ENCODE peak calls at places on chromosomes 12 and 14, in six cellular contexts. R is GM12891, J is HCT116, L is upper lobe of left lung, D is GM23338, C is GM12892. B is an unnamed sample.

GRCh38 chr12:132046561-132046960 is 96.8 kb downstream of the EP400 start:
- DNase-seq in R (no peak), J (no peak), L (no peak), D (no peak), C (no peak), B (peak; percentile 45)

GRCh38 chr14:96177766-96178377 is 26.8 kb upstream of the BDKRB2 start:
- DNase-seq in R (no peak), J (no peak), L (no peak), D (no peak), C (no peak), B (peak; percentile 54)

GRCh38 chr12:115261691-115262398 is 577.9 kb upstream of the TBX3 start:
- DNase-seq in R (no peak), J (no peak), L (no peak), D (no peak), C (no peak), B (no peak)

GRCh38 chr12:68559984-68560822 is 50.5 kb upstream of the RAP1B start:
- DNase-seq in R (no peak), J (no peak), L (peak; percentile 58), D (peak; percentile 13), C (no peak), B (no peak)

GRCh38 chr12:57479376-57480115 is at the start of gene ARHGAP9:
- DNase-seq in R (no peak), J (no peak), L (peak; percentile 64), D (no peak), C (no peak), B (peak; percentile 83)

GRCh38 chr12:52080403-52081201 is 1.1 kb downstream of the SMIM41 start:
- DNase-seq in R (no peak), J (no peak), L (no peak), D (no peak), C (no peak), B (no peak)

GRCh38 chr14:70907172-70907995 is at the start of gene PCNX1:
- DNase-seq in R (peak; percentile 88), J (peak; percentile 46), L (peak; percentile 95), D (peak; percentile 95), C (peak; percentile 82), B (peak; percentile 98)

GRCh38 chr12:101939856-101940265 is 62.5 kb downstream of the DRAM1 start:
- DNase-seq in R (no peak), J (peak; percentile 51), L (peak; percentile 53), D (peak; percentile 90), C (no peak), B (no peak)

GRCh38 chr14:30710870-30711269 is 88.8 kb downstream of the SCFD1 start:
- DNase-seq in R (no peak), J (no peak), L (no peak), D (no peak), C (no peak), B (no peak)

GRCh38 chr12:112321277-112321676 is 61.0 kb downstream of the HECTD4 start:
- DNase-seq in R (no peak), J (no peak), L (no peak), D (peak; percentile 33), C (no peak), B (no peak)

GRCh38 chr14:31229638-31230229 is 22.1 kb upstream of the HECTD1 start:
- DNase-seq in R (no peak), J (peak; percentile 92), L (peak; percentile 92), D (peak; percentile 51), C (no peak), B (no peak)

GRCh38 chr12:103839103-103839502 is 1.9 kb downstream of the NT5DC3 start:
- DNase-seq in R (no peak), J (no peak), L (no peak), D (no peak), C (no peak), B (no peak)

GRCh38 chr14:90616881-90617280 is 199.3 kb downstream of the TTC7B start:
- DNase-seq in R (no peak), J (no peak), L (no peak), D (no peak), C (no peak), B (no peak)
- TF ChIP-seq POLR2AphosphoS5 in R (no peak), J (no peak), L (no peak), D (no peak), C (no peak), B (no peak)

GRCh38 chr12:79366374-79366773 is 324.4 kb downstream of the PAWR start:
- DNase-seq in R (no peak), J (no peak), L (no peak), D (no peak), C (no peak), B (no peak)

GRCh38 chr12:79370021-79370420 is 320.7 kb downstream of the PAWR start:
- DNase-seq in R (no peak), J (no peak), L (no peak), D (no peak), C (no peak), B (no peak)

GRCh38 chr12:79371226-79371625 is 319.5 kb downstream of the PAWR start:
- DNase-seq in R (no peak), J (no peak), L (no peak), D (no peak), C (no peak), B (no peak)

GRCh38 chr12:79364197-79364596 is 326.6 kb downstream of the PAWR start:
- DNase-seq in R (no peak), J (no peak), L (no peak), D (no peak), C (no peak), B (no peak)

DNA sequence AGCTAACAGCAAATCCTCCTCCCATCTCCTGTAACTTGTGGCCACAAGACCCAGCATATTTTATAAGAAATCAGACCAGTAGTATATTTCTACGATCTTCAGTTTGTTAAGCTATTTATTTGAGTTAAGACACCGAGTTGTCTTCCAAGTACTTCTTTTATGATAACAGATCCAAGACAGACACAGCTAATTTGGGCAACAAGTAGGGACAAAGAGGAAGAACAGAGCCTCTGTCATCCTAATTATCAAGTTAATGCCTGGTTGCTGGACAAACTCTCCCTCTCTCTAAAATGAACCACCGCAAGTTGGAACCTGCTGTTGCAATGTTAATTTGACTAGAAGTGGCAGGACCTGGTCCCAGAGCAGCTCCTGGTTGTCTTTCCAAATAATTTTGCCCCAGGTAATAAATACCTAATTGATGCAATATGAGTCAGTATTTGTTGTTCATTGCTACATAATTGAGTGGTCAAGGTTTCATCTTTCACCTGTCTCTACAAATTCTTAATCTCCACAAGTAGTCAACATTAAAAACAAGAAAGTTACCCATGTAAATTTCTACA is 323.7 kb downstream of the PAWR start:
- DNase-seq in R (no peak), J (no peak), L (no peak), D (no peak), C (no peak), B (no peak)
- TF ChIP-seq POLR2AphosphoS5 in R (no peak), J (no peak), L (no peak), D (no peak), C (no peak), B (no peak)

GRCh38 chr12:122076743-122077495 is 1.6 kb upstream of the MLXIP start:
- DNase-seq in R (no peak), J (no peak), L (no peak), D (no peak), C (no peak), B (peak; percentile 79)

GRCh38 chr12:122080149-122081107 is 1.9 kb downstream of the MLXIP start:
- DNase-seq in R (no peak), J (no peak), L (peak; percentile 86), D (peak; percentile 63), C (no peak), B (peak; percentile 81)

GRCh38 chr12:122079532-122080081 is 1.1 kb downstream of the MLXIP start:
- DNase-seq in R (no peak), J (no peak), L (peak; percentile 39), D (no peak), C (no peak), B (no peak)

GRCh38 chr12:122079038-122079531 is 529 bp downstream of the MLXIP start:
- DNase-seq in R (no peak), J (no peak), L (peak; percentile 51), D (peak; percentile 62), C (no peak), B (peak; percentile 89)

DNA sequence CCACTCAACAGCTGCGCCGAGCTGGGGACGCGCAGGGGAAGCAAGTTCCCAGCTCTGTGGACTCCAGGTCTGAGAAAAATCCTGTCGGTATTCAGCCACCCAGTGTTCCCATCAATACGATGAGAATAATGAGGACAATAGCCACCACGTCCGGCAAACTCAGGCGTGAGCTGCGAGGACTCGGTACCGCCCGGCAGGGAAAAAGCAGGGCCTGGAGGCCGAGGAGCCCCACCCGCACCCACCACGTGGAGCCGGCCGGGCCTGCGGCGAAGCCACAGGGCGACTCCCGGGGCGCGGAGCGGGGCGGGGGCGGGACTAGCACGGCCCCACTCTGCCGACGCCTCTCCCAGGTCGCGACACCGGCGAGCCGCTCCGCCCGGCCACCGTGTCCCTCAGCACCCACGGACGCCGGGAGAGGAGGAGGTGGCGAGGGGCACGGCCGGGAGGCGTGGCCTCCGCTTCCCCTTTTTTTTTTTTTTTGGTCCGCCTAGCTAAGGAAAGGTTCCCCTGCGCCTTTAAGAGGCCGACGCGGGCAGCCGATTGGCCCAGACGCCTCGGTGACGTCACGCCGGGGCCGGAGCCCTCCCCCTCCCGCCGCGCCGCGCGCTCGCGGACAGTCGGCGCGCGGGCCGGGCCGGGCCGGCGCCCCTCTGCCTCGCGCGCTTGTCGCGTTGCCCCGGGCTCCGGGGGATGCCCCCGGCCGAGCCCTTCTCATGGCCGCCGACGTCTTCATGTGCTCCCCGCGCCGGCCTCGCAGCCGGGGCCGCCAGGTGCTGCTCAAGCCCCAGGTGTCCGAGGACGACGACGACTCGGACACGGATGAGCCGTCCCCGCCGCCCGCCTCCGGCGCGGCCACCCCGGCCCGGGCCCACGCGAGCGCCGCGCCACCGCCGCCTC is at the start of gene MLXIP:
- DNase-seq in R (peak; percentile 85), J (peak; percentile 72), L (peak; percentile 96), D (peak; percentile 97), C (peak; percentile 87), B (peak; percentile 98)
- TF ChIP-seq POLR2AphosphoS5 in R (no peak), J (peak; percentile 84), L (peak; percentile 7), D (peak; percentile 66), C (peak; percentile 59), B (peak; percentile 91)

GRCh38 chr12:26528943-26529342 is 304.1 kb downstream of the ITPR2 start:
- DNase-seq in R (no peak), J (no peak), L (no peak), D (no peak), C (no peak), B (no peak)
- TF ChIP-seq POLR2AphosphoS5 in R (no peak), J (no peak), L (no peak), D (no peak), C (no peak), B (no peak)

GRCh38 chr12:24411948-24412347 is 462.5 kb upstream of the SOX5 start:
- DNase-seq in R (no peak), J (no peak), L (no peak), D (no peak), C (no peak), B (no peak)
- TF ChIP-seq POLR2AphosphoS5 in R (no peak), J (no peak), L (no peak), D (no peak), C (no peak), B (no peak)

GRCh38 chr12:77003244-77003643 is 62.1 kb downstream of the E2F7 start:
- DNase-seq in R (no peak), J (no peak), L (no peak), D (no peak), C (no peak), B (no peak)
- TF ChIP-seq POLR2AphosphoS5 in R (no peak), J (no peak), L (no peak), D (no peak), C (no peak), B (no peak)

GRCh38 chr12:89664441-89664840 is 44.2 kb downstream of the ATP2B1 start:
- DNase-seq in R (no peak), J (no peak), L (no peak), D (no peak), C (no peak), B (no peak)
- TF ChIP-seq POLR2AphosphoS5 in R (no peak), J (no peak), L (no peak), D (no peak), C (no peak), B (no peak)